ENCODE peak calls at places on chromosomes 11 and 22, in seven cellular contexts. F is anterior cingulate cortex; O is AG08396; W is stimulated activated CD8-positive, alpha-beta memory T cell treated with anti-CD3 and anti-CD28 coated beads, Interleukin-15, amount 100 ng/mL, for 1 hour; J is HEK293T; V is psoas muscle; I is naive thymus-derived CD8-positive, alpha-beta T cell. L is an unnamed sample.

GRCh38 chr22:42920101-42920820 is 63.2 kb upstream of the ARFGAP3 start:
- DNase-seq in J (no peak), I (no peak), W (no peak), F (no peak), V (no peak), O (peak), L (no peak)

GRCh38 chr11:119472856-119473222 is 49.9 kb upstream of the THY1 start:
- DNase-seq in J (no peak), I (no peak), V (no peak), F (no peak), W (no peak), O (no peak), L (no peak)

GRCh38 chr22:34943830-34944229 is 122.1 kb upstream of the ISX start:
- DNase-seq in W (no peak), F (no peak), J (no peak), I (no peak), V (no peak), O (no peak), L (no peak)

GRCh38 chr22:49862408-49862776 is 8.7 kb downstream of the ZBED4 start:
- DNase-seq in V (no peak), W (no peak), F (no peak), J (no peak), I (no peak), O (no peak), L (no peak)

GRCh38 chr22:36765943-36766450 is 9.9 kb downstream of the IFT27 start:
- DNase-seq in O (no peak), W (no peak), I (no peak), J (no peak), F (no peak), V (no peak), L (no peak)

GRCh38 chr11:118663929-118664328 is 15.5 kb downstream of the TREH start:
- DNase-seq in I (no peak), F (no peak), W (no peak), J (no peak), V (no peak), O (no peak), L (no peak)

GRCh38 chr22:25930083-25930482 is 188.1 kb downstream of the MYO18B start:
- DNase-seq in W (no peak), J (no peak), V (no peak), I (no peak), F (no peak), O (no peak), L (no peak)

GRCh38 chr11:1156506-1157340 is 1.0 kb upstream of the MUC5AC start:
- DNase-seq in O (no peak), J (no peak), F (no peak), W (no peak), V (no peak), I (no peak), L (no peak)

GRCh38 chr22:44719586-44720368 is 17.8 kb downstream of the PRR5 start:
- DNase-seq in O (no peak), I (no peak), W (no peak), V (no peak), J (no peak), F (no peak), L (no peak)

GRCh38 chr11:102615077-102615893 is 9.8 kb downstream of the MMP20 start:
- DNase-seq in O (no peak), F (no peak), W (no peak), I (no peak), V (no peak), J (no peak), L (no peak)

GRCh38 chr11:88313441-88313840 is 24.1 kb downstream of the CTSC start:
- DNase-seq in V (no peak), W (no peak), I (no peak), J (no peak), O (no peak), F (no peak), L (no peak)

GRCh38 chr11:83392556-83392955 is 106.4 kb upstream of the CCDC90B start:
- DNase-seq in J (no peak), V (no peak), I (no peak), W (no peak), F (no peak), O (no peak), L (no peak)

GRCh38 chr11:35302388-35302787 is 117.0 kb downstream of the SLC1A2 start:
- DNase-seq in F (no peak), W (no peak), J (no peak), V (no peak), O (no peak), I (no peak), L (no peak)

GRCh38 chr11:73287400-73288101 is 15.4 kb downstream of the P2RY6 start:
- DNase-seq in J (no peak), W (no peak), I (no peak), F (no peak), V (no peak), O (no peak), L (no peak)

GRCh38 chr11:11668293-11668692 is 46.5 kb upstream of the GALNT18 start:
- DNase-seq in F (no peak), I (no peak), W (no peak), V (no peak), J (no peak), O (no peak), L (no peak)

GRCh38 chr11:35662061-35662648 is 420 bp upstream of the TRIM44 start:
- DNase-seq in W (no peak), O (no peak), F (no peak), I (peak), V (no peak), J (no peak), L (peak)

GRCh38 chr11:66022401-66023185 is 3.7 kb downstream of the CATSPER1 start:
- DNase-seq in J (peak), O (peak), F (peak), I (peak), V (peak), W (peak), L (peak)

GRCh38 chr11:534592-535518 is 521 bp downstream of the HRAS start:
- DNase-seq in W (no peak), F (no peak), V (peak), I (no peak), O (peak), J (peak), L (peak)

GRCh38 chr22:36221799-36222751 is 17.3 kb downstream of the APOL2 start:
- DNase-seq in J (peak), O (no peak), V (peak), I (peak), W (no peak), F (no peak), L (peak)

GRCh38 chr11:1236316-1237127 is 13.7 kb downstream of the MUC5B start:
- DNase-seq in J (no peak), W (no peak), F (no peak), V (peak), I (no peak), O (no peak), L (no peak)

GRCh38 chr11:6111635-6112034 is 4.2 kb downstream of the OR56B4 start:
- DNase-seq in O (no peak), J (no peak), F (no peak), I (no peak), V (no peak), W (no peak), L (no peak)

GRCh38 chr22:47198801-47199251 is 436.4 kb downstream of the TBC1D22A start:
- DNase-seq in W (no peak), I (no peak), V (no peak), J (no peak), F (no peak), O (no peak), L (no peak)

GRCh38 chr11:10640308-10640707 is 53.2 kb downstream of the IRAG1 start:
- DNase-seq in J (no peak), O (no peak), F (peak), W (no peak), V (no peak), I (no peak), L (no peak)

GRCh38 chr22:44202261-44202789 is 21.6 kb downstream of the PARVG start:
- DNase-seq in J (no peak), F (no peak), O (peak), W (no peak), V (no peak), I (no peak), L (no peak)

GRCh38 chr11:43401252-43401651 is 42.5 kb downstream of the TTC17 start:
- DNase-seq in J (no peak), I (no peak), V (no peak), O (no peak), F (no peak), W (no peak), L (no peak)